ENCODE peak calls at places on chromosomes 12 and 14, in five cellular contexts. U is Calu3, H is AG20443, D is progenitor cell of endocrine pancreas, F is GM13976. C is an unnamed sample.

GRCh38 chr14:21902561-21903199 is 229.1 kb upstream of the OR4E1 start:
- DNase-seq in U (no peak), H (no peak), D (no peak), F (no peak), C (peak)

GRCh38 chr12:116863275-116863767 is 17.9 kb downstream of the HRK start:
- DNase-seq in U (no peak), H (peak), D (no peak), F (no peak), C (peak)

GRCh38 chr12:26623136-26623535 is 209.9 kb downstream of the ITPR2 start:
- DNase-seq in U (no peak), H (no peak), D (no peak), F (no peak), C (no peak)

GRCh38 chr14:30165255-30165654 is 237.6 kb upstream of the PRKD1 start:
- DNase-seq in U (no peak), H (no peak), D (no peak), F (no peak), C (no peak)

GRCh38 chr12:29245246-29245645 is 96.2 kb downstream of the FAR2 start:
- DNase-seq in U (no peak), H (no peak), D (no peak), F (no peak), C (no peak)

GRCh38 chr12:64701283-64701682 is 57.9 kb downstream of the GNS start:
- DNase-seq in U (no peak), H (no peak), D (no peak), F (no peak), C (no peak)

GRCh38 chr12:42326466-42327226 is 679 bp downstream of the PPHLN1 start:
- DNase-seq in U (peak), H (peak), D (no peak), F (peak), C (peak)

GRCh38 chr12:113537751-113538087 is 66.0 kb upstream of the LHX5 start:
- DNase-seq in U (no peak), H (no peak), D (no peak), F (no peak), C (no peak)

GRCh38 chr12:126347421-126347820 is 1282.2 kb downstream of the AACS start:
- DNase-seq in U (no peak), H (no peak), D (no peak), F (no peak), C (no peak)

GRCh38 chr14:36852853-36853634 is 191.4 kb downstream of the PAX9 start:
- DNase-seq in U (no peak), H (peak), D (no peak), F (no peak), C (no peak)

GRCh38 chr14:106850913-106851825 is 1324.8 kb downstream of the TMEM121 start:
- DNase-seq in U (no peak), H (no peak), D (no peak), F (peak), C (no peak)

GRCh38 chr14:78153069-78153351 is 17.2 kb upstream of the NRXN3 start:
- DNase-seq in U (peak), H (no peak), D (no peak), F (no peak), C (no peak)

GRCh38 chr12:57235012-57235727 is 5.7 kb downstream of the SHMT2 start:
- DNase-seq in U (no peak), H (no peak), D (no peak), F (peak), C (no peak)

GRCh38 chr12:84842406-84843013 is 70.1 kb downstream of the SLC6A15 start:
- DNase-seq in U (peak), H (peak), D (no peak), F (peak), C (peak)

GRCh38 chr14:20415723-20416622 is 2.7 kb upstream of the TEP1 start:
- DNase-seq in U (peak), H (peak), D (no peak), F (peak), C (peak)

GRCh38 chr12:124230789-124231188 is 64.1 kb upstream of the RFLNA start:
- DNase-seq in U (no peak), H (no peak), D (no peak), F (no peak), C (no peak)

GRCh38 chr12:109252799-109253198 is 56.3 kb downstream of the FOXN4 start:
- DNase-seq in U (no peak), H (no peak), D (no peak), F (no peak), C (no peak)

GRCh38 chr12:120012067-120012621 is 23.1 kb downstream of the BICDL1 start:
- DNase-seq in U (no peak), H (no peak), D (no peak), F (peak), C (peak)

GRCh38 chr14:29016050-29016900 is 249.7 kb downstream of the FOXG1 start:
- DNase-seq in U (peak), H (peak), D (peak), F (no peak), C (peak)

GRCh38 chr14:88933203-88933602 is 108.8 kb downstream of the TTC8 start:
- DNase-seq in U (no peak), H (no peak), D (no peak), F (no peak), C (no peak)

GRCh38 chr12:2494490-2495192 is 300.1 kb upstream of the FKBP4 start:
- DNase-seq in U (no peak), H (no peak), D (no peak), F (no peak), C (peak)

GRCh38 chr14:81165188-81165587 is 55.6 kb downstream of the GTF2A1 start:
- DNase-seq in U (no peak), H (no peak), D (no peak), F (no peak), C (peak)

GRCh38 chr12:21248679-21249078 is 86.0 kb downstream of the SLCO1A2 start:
- DNase-seq in U (no peak), H (peak), D (no peak), F (peak), C (no peak)

GRCh38 chr12:11877869-11878780 is 192.6 kb upstream of the BCL2L14 start:
- DNase-seq in U (peak), H (peak), D (no peak), F (no peak), C (peak)

GRCh38 chr12:113899844-113900471 is 66.2 kb downstream of the RBM19 start:
- DNase-seq in U (no peak), H (no peak), D (peak), F (no peak), C (no peak)

GRCh38 chr12:111078731-111079130 is 158.4 kb upstream of the MYL2 start:
- DNase-seq in U (no peak), H (no peak), D (no peak), F (no peak), C (no peak)

GRCh38 chr12:44372259-44372658 is 503.9 kb downstream of the NELL2 start:
- DNase-seq in U (no peak), H (no peak), D (no peak), F (no peak), C (no peak)

GRCh38 chr14:84065811-84066210 is 1464.1 kb upstream of the FLRT2 start:
- DNase-seq in U (no peak), H (no peak), D (no peak), F (no peak), C (no peak)

GRCh38 chr14:90416649-90417237 is 19.9 kb downstream of the CALM1 start:
- DNase-seq in U (no peak), H (no peak), D (no peak), F (no peak), C (no peak)

GRCh38 chr12:105850103-105850968 is 288.4 kb downstream of the NUAK1 start:
- DNase-seq in U (no peak), H (no peak), D (no peak), F (no peak), C (no peak)

GRCh38 chr14:55832122-55832911 is 252.3 kb downstream of the KTN1 start:
- DNase-seq in U (peak), H (no peak), D (no peak), F (no peak), C (peak)

GRCh38 chr14:94028450-94028826 is 2.3 kb downstream of the OTUB2 start:
- DNase-seq in U (peak), H (no peak), D (no peak), F (no peak), C (peak)

GRCh38 chr14:99605299-99605961 is 1.4 kb upstream of the CCDC85C start:
- DNase-seq in U (peak), H (peak), D (peak), F (peak), C (peak)

GRCh38 chr14:50943943-50944646 is at the start of gene PYGL:
- DNase-seq in U (peak), H (peak), D (peak), F (peak), C (no peak)

GRCh38 chr12:57519758-57520007 is 631 bp downstream of the DDIT3 start:
- DNase-seq in U (no peak), H (no peak), D (no peak), F (no peak), C (peak)

GRCh38 chr14:65034021-65034420 is 47.3 kb downstream of the FNTB start:
- DNase-seq in U (no peak), H (no peak), D (no peak), F (no peak), C (no peak)

GRCh38 chr14:67784244-67784823 is 32.1 kb downstream of the ZFYVE26 start:
- DNase-seq in U (no peak), H (no peak), D (no peak), F (no peak), C (no peak)

GRCh38 chr12:53653595-53653994 is 22.3 kb downstream of the ATP5MC2 start:
- DNase-seq in U (no peak), H (no peak), D (no peak), F (no peak), C (no peak)

C was measured in small intestine.